ENCODE peak calls at places on chromosomes 7 and 10, in four cellular contexts. One of them, this sample, is unnamed. For H3K4me1, the result is how much of the 10 kb centered on the place peaks cover.

GRCh38 chr7:16071246-16071857 is 350.0 kb downstream of the CRPPA start:
- DNase-seq in Panc1: peak
- DNase-seq in right cardiac atrium: peak
- DNase-seq in effector memory CD4-positive, alpha-beta T cell: no peak
- DNase-seq in this sample: no peak

GRCh38 chr10:31926765-31927596 is 1.6 kb downstream of the ARHGAP12 start:
- DNase-seq in effector memory CD4-positive, alpha-beta T cell: no peak
- DNase-seq in Panc1: no peak
- DNase-seq in right cardiac atrium: no peak
- DNase-seq in this sample: no peak

GRCh38 chr7:8305104-8305503 is 43.1 kb upstream of the ICA1 start:
- DNase-seq in Panc1: no peak
- DNase-seq in effector memory CD4-positive, alpha-beta T cell: no peak
- DNase-seq in right cardiac atrium: no peak
- DNase-seq in this sample: no peak

GRCh38 chr10:126671402-126671975 is 996 bp upstream of the C10orf90 start:
- DNase-seq in effector memory CD4-positive, alpha-beta T cell: no peak
- DNase-seq in Panc1: no peak
- DNase-seq in right cardiac atrium: no peak
- DNase-seq in this sample: no peak

GRCh38 chr7:130897515-130898419 is 163.8 kb upstream of the KLF14 start:
- DNase-seq in Panc1: no peak
- DNase-seq in effector memory CD4-positive, alpha-beta T cell: no peak
- DNase-seq in right cardiac atrium: no peak
- DNase-seq in this sample: peak

GRCh38 chr10:13904053-13904452 is 317.3 kb downstream of the PRPF18 start:
- DNase-seq in right cardiac atrium: peak
- DNase-seq in Panc1: no peak
- DNase-seq in effector memory CD4-positive, alpha-beta T cell: no peak
- DNase-seq in this sample: no peak

GRCh38 chr10:122999347-122999746 is 9.2 kb downstream of the IKZF5 start:
- DNase-seq in Panc1: no peak
- DNase-seq in effector memory CD4-positive, alpha-beta T cell: no peak
- DNase-seq in right cardiac atrium: no peak
- DNase-seq in this sample: no peak

GRCh38 chr7:3321206-3321605 is 20.2 kb downstream of the SDK1 start:
- DNase-seq in Panc1: no peak
- DNase-seq in right cardiac atrium: no peak
- DNase-seq in effector memory CD4-positive, alpha-beta T cell: no peak
- DNase-seq in this sample: no peak

GRCh38 chr7:114048386-114049235 is 129.8 kb upstream of the PPP1R3A start:
- DNase-seq in Panc1: peak
- DNase-seq in right cardiac atrium: no peak
- DNase-seq in effector memory CD4-positive, alpha-beta T cell: no peak
- DNase-seq in this sample: no peak

GRCh38 chr10:103021150-103021896 is 103.2 kb downstream of the CNNM2 start:
- DNase-seq in Panc1: no peak
- DNase-seq in effector memory CD4-positive, alpha-beta T cell: no peak
- DNase-seq in right cardiac atrium: no peak
- DNase-seq in this sample: no peak

GRCh38 chr7:115054478-115055122 is 132.7 kb downstream of the MDFIC start:
- DNase-seq in right cardiac atrium: no peak
- DNase-seq in Panc1: no peak
- DNase-seq in effector memory CD4-positive, alpha-beta T cell: no peak
- DNase-seq in this sample: no peak

GRCh38 chr10:4431114-4431862 is 394.7 kb upstream of the AKR1E2 start:
- DNase-seq in right cardiac atrium: no peak
- DNase-seq in Panc1: no peak
- DNase-seq in effector memory CD4-positive, alpha-beta T cell: no peak
- DNase-seq in this sample: no peak

GRCh38 chr7:97011536-97012292 is 6.4 kb downstream of the DLX6 start:
- DNase-seq in Panc1: no peak
- DNase-seq in effector memory CD4-positive, alpha-beta T cell: no peak
- DNase-seq in right cardiac atrium: no peak
- DNase-seq in this sample: no peak

GRCh38 chr10:96285331-96285752 is 14.0 kb upstream of the BLNK start:
- DNase-seq in right cardiac atrium: no peak
- DNase-seq in effector memory CD4-positive, alpha-beta T cell: no peak
- DNase-seq in Panc1: no peak
- DNase-seq in this sample: peak

GRCh38 chr10:100987685-100988049 is 324 bp downstream of the TWNK start:
- DNase-seq in effector memory CD4-positive, alpha-beta T cell: no peak
- DNase-seq in right cardiac atrium: no peak
- DNase-seq in Panc1: no peak
- DNase-seq in this sample: no peak

GRCh38 chr7:28812641-28813040 is 145.5 kb downstream of the TRIL start:
- DNase-seq in right cardiac atrium: no peak
- DNase-seq in Panc1: no peak
- DNase-seq in effector memory CD4-positive, alpha-beta T cell: no peak
- DNase-seq in this sample: no peak

GRCh38 chr10:14554091-14554842 is 220.4 kb downstream of the FAM107B start:
- DNase-seq in effector memory CD4-positive, alpha-beta T cell: no peak
- DNase-seq in right cardiac atrium: no peak
- DNase-seq in Panc1: no peak
- DNase-seq in this sample: no peak

GRCh38 chr10:5991708-5992107 is 14.4 kb upstream of the IL15RA start:
- DNase-seq in right cardiac atrium: no peak
- DNase-seq in effector memory CD4-positive, alpha-beta T cell: no peak
- DNase-seq in Panc1: no peak
- DNase-seq in this sample: no peak

GRCh38 chr10:31657471-31657844 is 271.2 kb downstream of the ARHGAP12 start:
- DNase-seq in effector memory CD4-positive, alpha-beta T cell: no peak
- DNase-seq in right cardiac atrium: no peak
- DNase-seq in Panc1: no peak
- DNase-seq in this sample: no peak

GRCh38 chr7:25726682-25727357 is 425.2 kb upstream of the NFE2L3 start:
- DNase-seq in effector memory CD4-positive, alpha-beta T cell: no peak
- DNase-seq in right cardiac atrium: no peak
- DNase-seq in Panc1: no peak
- DNase-seq in this sample: no peak

GRCh38 chr7:44881610-44882009 is 3.7 kb downstream of the PURB start:
- DNase-seq in Panc1: no peak
- DNase-seq in effector memory CD4-positive, alpha-beta T cell: no peak
- DNase-seq in right cardiac atrium: no peak
- DNase-seq in this sample: no peak

GRCh38 chr10:120511165-120511564 is 54.1 kb downstream of the PLPP4 start:
- DNase-seq in Panc1: no peak
- DNase-seq in effector memory CD4-positive, alpha-beta T cell: no peak
- DNase-seq in right cardiac atrium: no peak
- DNase-seq in this sample: no peak

GRCh38 chr7:112346381-112347060 is 103.7 kb upstream of the IFRD1 start:
- DNase-seq in right cardiac atrium: no peak
- DNase-seq in effector memory CD4-positive, alpha-beta T cell: no peak
- DNase-seq in Panc1: no peak
- DNase-seq in this sample: no peak

GRCh38 chr10:129253551-129254179 is 213.4 kb upstream of the MGMT start:
- DNase-seq in effector memory CD4-positive, alpha-beta T cell: no peak
- DNase-seq in right cardiac atrium: no peak
- DNase-seq in Panc1: no peak
- DNase-seq in this sample: no peak

GRCh38 chr7:91263359-91264082 is 712 bp upstream of the FZD1 start:
- DNase-seq in right cardiac atrium: peak
- DNase-seq in Panc1: no peak
- DNase-seq in effector memory CD4-positive, alpha-beta T cell: no peak
- DNase-seq in this sample: peak

GRCh38 chr7:108286290-108286904 is 156.2 kb upstream of the LAMB4 start:
- DNase-seq in effector memory CD4-positive, alpha-beta T cell: no peak
- DNase-seq in right cardiac atrium: no peak
- DNase-seq in Panc1: no peak
- DNase-seq in this sample: no peak

GRCh38 chr7:38831262-38831661 is 77.7 kb downstream of the VPS41 start:
- DNase-seq in right cardiac atrium: no peak
- DNase-seq in effector memory CD4-positive, alpha-beta T cell: no peak
- DNase-seq in Panc1: no peak
- DNase-seq in this sample: no peak

GRCh38 chr7:29196191-29196590 is 1.6 kb downstream of the CHN2 start:
- DNase-seq in effector memory CD4-positive, alpha-beta T cell: no peak
- DNase-seq in right cardiac atrium: no peak
- DNase-seq in Panc1: no peak
- DNase-seq in this sample: no peak

GRCh38 chr10:124547651-124548168 is 86.1 kb downstream of the LHPP start:
- DNase-seq in right cardiac atrium: no peak
- DNase-seq in effector memory CD4-positive, alpha-beta T cell: no peak
- DNase-seq in Panc1: no peak
- DNase-seq in this sample: no peak

GRCh38 chr7:110600983-110601382 is 489.9 kb upstream of the LRRN3 start:
- DNase-seq in effector memory CD4-positive, alpha-beta T cell: no peak
- DNase-seq in Panc1: no peak
- DNase-seq in right cardiac atrium: no peak
- DNase-seq in this sample: no peak

GRCh38 chr7:71746004-71746403 is 614.1 kb downstream of the GALNT17 start:
- DNase-seq in right cardiac atrium: no peak
- DNase-seq in Panc1: no peak
- DNase-seq in effector memory CD4-positive, alpha-beta T cell: no peak
- DNase-seq in this sample: no peak

GRCh38 chr10:8325015-8325414 is 270.5 kb downstream of the GATA3 start:
- DNase-seq in effector memory CD4-positive, alpha-beta T cell: no peak
- DNase-seq in right cardiac atrium: no peak
- DNase-seq in Panc1: no peak
- DNase-seq in this sample: no peak

GRCh38 chr10:8321990-8322389 is 267.5 kb downstream of the GATA3 start:
- DNase-seq in right cardiac atrium: no peak
- DNase-seq in effector memory CD4-positive, alpha-beta T cell: no peak
- DNase-seq in Panc1: no peak
- DNase-seq in this sample: no peak

GRCh38 chr10:8326702-8327423 is 272.4 kb downstream of the GATA3 start:
- DNase-seq in Panc1: no peak
- DNase-seq in effector memory CD4-positive, alpha-beta T cell: no peak
- DNase-seq in right cardiac atrium: no peak
- DNase-seq in this sample: no peak

GRCh38 chr10:8325417-8325980 is 271.0 kb downstream of the GATA3 start:
- DNase-seq in Panc1: no peak
- DNase-seq in right cardiac atrium: no peak
- DNase-seq in effector memory CD4-positive, alpha-beta T cell: no peak
- DNase-seq in this sample: no peak

GRCh38 chr10:8323443-8324054 is 269.1 kb downstream of the GATA3 start:
- DNase-seq in right cardiac atrium: no peak
- DNase-seq in Panc1: no peak
- DNase-seq in effector memory CD4-positive, alpha-beta T cell: no peak
- DNase-seq in this sample: no peak
- H3K4me1 ChIP-seq in right cardiac atrium: under half
- H3K4me1 ChIP-seq in Panc1: under half
- H3K4me1 ChIP-seq in effector memory CD4-positive, alpha-beta T cell: under half
- H3K4me1 ChIP-seq in this sample: under half

GRCh38 chr10:86823565-86823964 is 67.1 kb downstream of the BMPR1A start:
- DNase-seq in Panc1: no peak
- DNase-seq in right cardiac atrium: no peak
- DNase-seq in effector memory CD4-positive, alpha-beta T cell: no peak
- DNase-seq in this sample: no peak
- H3K4me1 ChIP-seq in Panc1: under half
- H3K4me1 ChIP-seq in right cardiac atrium: under half
- H3K4me1 ChIP-seq in effector memory CD4-positive, alpha-beta T cell: under half
- H3K4me1 ChIP-seq in this sample: under half

GRCh38 chr10:70564901-70565351 is 37.6 kb downstream of the PRF1 start:
- DNase-seq in effector memory CD4-positive, alpha-beta T cell: no peak
- DNase-seq in Panc1: no peak
- DNase-seq in right cardiac atrium: no peak
- DNase-seq in this sample: peak

GRCh38 chr10:70563230-70563629 is 39.3 kb downstream of the PRF1 start:
- DNase-seq in right cardiac atrium: peak
- DNase-seq in effector memory CD4-positive, alpha-beta T cell: no peak
- DNase-seq in Panc1: no peak
- DNase-seq in this sample: peak

GRCh38 chr10:70562036-70562710 is 40.4 kb downstream of the PRF1 start:
- DNase-seq in Panc1: no peak
- DNase-seq in effector memory CD4-positive, alpha-beta T cell: no peak
- DNase-seq in right cardiac atrium: peak
- DNase-seq in this sample: peak

GRCh38 chr10:70565556-70566514 is 36.7 kb downstream of the PRF1 start:
- DNase-seq in Panc1: no peak
- DNase-seq in right cardiac atrium: peak
- DNase-seq in effector memory CD4-positive, alpha-beta T cell: no peak
- DNase-seq in this sample: peak

GRCh38 chr10:70564113-70564725 is 38.3 kb downstream of the PRF1 start:
- DNase-seq in Panc1: no peak
- DNase-seq in effector memory CD4-positive, alpha-beta T cell: no peak
- DNase-seq in right cardiac atrium: peak
- DNase-seq in this sample: peak
- H3K4me1 ChIP-seq in Panc1: under half
- H3K4me1 ChIP-seq in effector memory CD4-positive, alpha-beta T cell: under half
- H3K4me1 ChIP-seq in right cardiac atrium: under half
- H3K4me1 ChIP-seq in this sample: under half

DNA sequence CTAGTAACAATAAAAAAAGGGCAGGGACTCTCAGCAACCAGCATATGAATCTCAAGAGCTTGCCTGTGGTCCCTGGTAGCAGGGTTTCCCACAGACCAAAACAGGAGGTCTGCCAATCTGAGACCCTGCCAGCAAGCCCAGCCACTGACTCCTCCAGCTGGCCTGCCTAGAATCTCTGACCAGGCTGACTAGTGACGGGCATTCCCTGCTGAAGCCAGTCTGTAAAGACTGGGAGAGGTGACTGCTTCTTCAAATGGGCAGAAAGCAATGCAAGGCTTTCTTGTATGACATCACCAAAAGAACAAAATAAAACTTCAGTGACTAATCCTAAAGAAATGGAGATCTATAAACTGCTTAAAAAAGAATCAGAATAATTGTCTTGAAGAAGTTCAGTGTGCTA is 249.4 kb downstream of the TCF7L2 start:
- DNase-seq in right cardiac atrium: no peak
- DNase-seq in effector memory CD4-positive, alpha-beta T cell: no peak
- DNase-seq in Panc1: no peak
- DNase-seq in this sample: no peak
- H3K4me1 ChIP-seq in right cardiac atrium: under half
- H3K4me1 ChIP-seq in effector memory CD4-positive, alpha-beta T cell: under half
- H3K4me1 ChIP-seq in Panc1: under half
- H3K4me1 ChIP-seq in this sample: under half

GRCh38 chr10:78964952-78965633 is 103.7 kb upstream of the ZMIZ1 start:
- DNase-seq in effector memory CD4-positive, alpha-beta T cell: no peak
- DNase-seq in right cardiac atrium: no peak
- DNase-seq in Panc1: peak
- DNase-seq in this sample: peak
- H3K4me1 ChIP-seq in effector memory CD4-positive, alpha-beta T cell: under half
- H3K4me1 ChIP-seq in right cardiac atrium: under half
- H3K4me1 ChIP-seq in Panc1: under half
- H3K4me1 ChIP-seq in this sample: under half

DNA sequence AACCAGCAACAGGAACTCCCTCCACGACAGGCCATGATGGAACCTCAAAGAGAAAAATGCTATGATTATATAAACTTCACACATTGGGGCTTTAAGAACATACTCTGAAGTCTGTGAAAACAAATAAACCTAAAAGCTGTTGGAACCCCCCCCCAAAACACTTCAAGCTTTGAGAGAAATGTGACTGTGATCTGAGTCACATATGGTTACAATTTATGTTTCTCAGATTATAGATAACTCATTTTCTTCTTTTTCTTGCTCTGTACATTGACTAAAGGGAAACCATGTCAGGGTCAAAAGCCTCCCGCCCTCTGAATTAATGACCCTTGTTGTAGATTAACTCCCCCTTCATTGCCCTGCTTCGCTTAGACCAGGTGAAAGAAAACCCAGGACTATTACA is 15.8 kb downstream of the VOPP1 start:
- DNase-seq in effector memory CD4-positive, alpha-beta T cell: no peak
- DNase-seq in right cardiac atrium: no peak
- DNase-seq in Panc1: no peak
- DNase-seq in this sample: no peak
- H3K4me1 ChIP-seq in effector memory CD4-positive, alpha-beta T cell: under half
- H3K4me1 ChIP-seq in right cardiac atrium: under half
- H3K4me1 ChIP-seq in Panc1: under half
- H3K4me1 ChIP-seq in this sample: under half

This sample was measured in kidney.